ENCODE peak calls at places on chromosomes 11 and 22, in six cellular contexts. E is activated CD4-positive, alpha-beta T cell treated with anti-CD3 and anti-CD28 coated beads for 24 hours; T is dermis blood vessel endothelial cell; C is NCI-H2081; P is OCI-M1; N is CD8-positive, alpha-beta memory T cell. R is an unnamed sample.

GRCh38 chr11:77186302-77186701 is 58.3 kb downstream of the MYO7A start:
- DNase-seq in E (no peak), T (no peak), C (no peak), P (no peak), N (no peak), R (no peak)

GRCh38 chr22:46538816-46539163 is 1.4 kb upstream of the CELSR1 start:
- DNase-seq in E (no peak), T (peak; percentile 30), C (no peak), P (no peak), N (no peak), R (peak; percentile 66)

GRCh38 chr22:44995282-44995597 is 14.6 kb downstream of the PHF21B start:
- DNase-seq in E (no peak), T (no peak), C (no peak), P (no peak), N (no peak), R (no peak)

GRCh38 chr22:30611197-30611596 is 4.2 kb downstream of the TCN2 start:
- DNase-seq in E (no peak), T (no peak), C (no peak), P (no peak), N (no peak), R (no peak)

GRCh38 chr11:123072279-123072678 is 10.3 kb upstream of the HSPA8 start:
- DNase-seq in E (no peak), T (no peak), C (peak; percentile 29), P (no peak), N (no peak), R (no peak)

GRCh38 chr11:130816941-130817607 is 99.2 kb downstream of the SNX19 start:
- DNase-seq in E (no peak), T (no peak), C (no peak), P (no peak), N (no peak), R (no peak)

GRCh38 chr11:34264266-34265110 is 93.3 kb downstream of the ABTB2 start:
- DNase-seq in E (no peak), T (no peak), C (no peak), P (no peak), N (no peak), R (no peak)

GRCh38 chr11:208177-208916 is 839 bp downstream of the RIC8A start:
- DNase-seq in E (peak; percentile 71), T (peak; percentile 82), C (peak; percentile 72), P (peak; percentile 88), N (peak; percentile 83), R (peak; percentile 60)

GRCh38 chr11:79786961-79787360 is 346.1 kb upstream of the TENM4 start:
- DNase-seq in E (no peak), T (no peak), C (no peak), P (no peak), N (no peak), R (no peak)

GRCh38 chr11:111637885-111638284 is 35.6 kb downstream of the SIK2 start:
- DNase-seq in E (no peak), T (no peak), C (no peak), P (no peak), N (no peak), R (no peak)

GRCh38 chr11:110778351-110778750 is 66.1 kb upstream of the ARHGAP20 start:
- DNase-seq in E (no peak), T (peak; percentile 38), C (no peak), P (peak; percentile 74), N (no peak), R (no peak)

R was measured in SK-MEL-5.